ENCODE peak calls at places on chromosomes 11 and 22, in four cellular contexts. B, A, M and V are unnamed samples.

GRCh38 chr11:114183041-114183511 is 113.1 kb upstream of the NNMT start:
- DNase-seq in M (no peak), B (no peak), A (no peak), V (no peak)

GRCh38 chr22:27391092-27391770 is 410.3 kb downstream of the MN1 start:
- DNase-seq in A (no peak), B (no peak), M (no peak), V (peak)

GRCh38 chr11:75337195-75337654 is 14.2 kb downstream of the ARRB1 start:
- DNase-seq in B (peak), A (no peak), M (no peak), V (no peak)

GRCh38 chr11:3230636-3231549 is 1.3 kb downstream of the MRGPRE start:
- DNase-seq in M (no peak), B (no peak), A (no peak), V (no peak)

GRCh38 chr22:26383968-26384576 is 45.0 kb upstream of the ASPHD2 start:
- DNase-seq in B (no peak), M (no peak), A (no peak), V (no peak)

GRCh38 chr11:71212871-71213559 is 39.4 kb downstream of the SHANK2 start:
- DNase-seq in A (no peak), B (peak), M (no peak), V (no peak)

GRCh38 chr22:42282252-42282942 is 11.9 kb upstream of the TCF20 start:
- DNase-seq in M (no peak), A (peak), B (no peak), V (no peak)

GRCh38 chr11:76773921-76774361 is 9.2 kb upstream of the TSKU start:
- DNase-seq in M (no peak), A (no peak), B (no peak), V (peak)

GRCh38 chr11:75400110-75400865 is 970 bp downstream of the RPS3 start:
- DNase-seq in A (no peak), M (no peak), B (peak), V (no peak)

GRCh38 chr11:132551011-132551410 is 981.3 kb downstream of the OPCML start:
- DNase-seq in A (no peak), B (no peak), M (no peak), V (no peak)

GRCh38 chr22:31230871-31231621 is 18.9 kb downstream of the LIMK2 start:
- DNase-seq in A (no peak), B (peak), M (no peak), V (peak)

GRCh38 chr11:130439160-130439519 is 9.3 kb upstream of the ADAMTS15 start:
- DNase-seq in M (no peak), A (no peak), B (no peak), V (no peak)

GRCh38 chr11:34394771-34395300 is 37.0 kb upstream of the ABTB2 start:
- DNase-seq in M (no peak), B (no peak), A (no peak), V (peak)

GRCh38 chr11:109864161-109864661 is 229.0 kb upstream of the ZC3H12C start:
- DNase-seq in M (no peak), A (no peak), B (no peak), V (peak)

GRCh38 chr11:77548552-77549439 is 41.0 kb upstream of the AQP11 start:
- DNase-seq in M (no peak), B (no peak), A (no peak), V (no peak)

GRCh38 chr22:42726811-42727210 is 6.1 kb upstream of the A4GALT start:
- DNase-seq in M (no peak), B (no peak), A (no peak), V (no peak)

GRCh38 chr11:86812981-86813380 is 12.6 kb downstream of the PRSS23 start:
- DNase-seq in M (no peak), A (no peak), B (peak), V (no peak)

GRCh38 chr11:61728940-61729219 is 23.6 kb upstream of the MYRF start:
- DNase-seq in M (no peak), B (peak), A (no peak), V (no peak)

GRCh38 chr11:36257351-36257750 is 31.9 kb downstream of the COMMD9 start:
- DNase-seq in M (no peak), A (no peak), B (peak), V (no peak)

GRCh38 chr11:41836426-41836825 is 377.0 kb upstream of the LRRC4C start:
- DNase-seq in B (no peak), A (no peak), M (no peak), V (no peak)

GRCh38 chr11:34926101-34926830 is 9.8 kb downstream of the PDHX start:
- DNase-seq in A (no peak), M (no peak), B (peak), V (peak)

GRCh38 chr11:1428762-1429316 is 39.1 kb downstream of the BRSK2 start:
- DNase-seq in M (no peak), A (no peak), B (no peak), V (no peak)

GRCh38 chr11:1422481-1422880 is 32.7 kb downstream of the BRSK2 start:
- DNase-seq in B (no peak), A (no peak), M (no peak), V (peak)

GRCh38 chr11:1425006-1425405 is 35.3 kb downstream of the BRSK2 start:
- DNase-seq in M (no peak), B (no peak), A (no peak), V (no peak)

GRCh38 chr11:1422981-1423380 is 33.2 kb downstream of the BRSK2 start:
- DNase-seq in B (no peak), M (no peak), A (no peak), V (no peak)

GRCh38 chr11:1425439-1425838 is 35.7 kb downstream of the BRSK2 start:
- DNase-seq in A (no peak), B (no peak), M (no peak), V (no peak)
- H3K56ac ChIP-seq in A (no peak), B (no peak), M (no peak), V (no peak)

DNA sequence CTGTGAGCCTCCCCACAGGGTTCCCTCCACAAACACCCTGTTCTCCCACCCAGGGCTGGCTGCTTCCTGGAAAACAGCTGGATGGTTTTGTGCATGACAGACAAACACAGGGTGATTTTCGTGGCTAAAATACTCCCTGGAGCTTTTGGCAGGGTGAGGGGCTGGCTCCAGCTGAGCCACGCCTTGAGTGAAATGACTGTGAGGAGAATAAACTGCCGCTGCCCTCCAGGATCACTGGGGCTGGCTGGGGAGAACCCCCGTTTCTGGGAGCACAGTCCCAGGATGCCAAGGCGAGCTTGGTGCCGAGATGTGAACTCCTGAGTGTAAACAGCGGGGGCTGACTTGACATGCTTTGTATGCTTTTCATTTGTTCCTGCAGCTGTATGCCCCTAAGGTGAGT is 20.3 kb upstream of the PPP6R3 start:
- DNase-seq in B (no peak), M (no peak), A (no peak), V (no peak)
- H4K5ac ChIP-seq in B (no peak), M (no peak), A (no peak), V (no peak)

GRCh38 chr11:1402776-1403620 is 13.3 kb downstream of the BRSK2 start:
- DNase-seq in M (no peak), B (no peak), A (no peak), V (no peak)

GRCh38 chr11:1405186-1406020 is 15.7 kb downstream of the BRSK2 start:
- DNase-seq in B (no peak), M (no peak), A (no peak), V (no peak)

GRCh38 chr11:1402355-1402754 is 12.6 kb downstream of the BRSK2 start:
- DNase-seq in M (no peak), B (no peak), A (no peak), V (no peak)

GRCh38 chr11:1404461-1405185 is 14.9 kb downstream of the BRSK2 start:
- DNase-seq in B (no peak), A (no peak), M (no peak), V (no peak)

DNA sequence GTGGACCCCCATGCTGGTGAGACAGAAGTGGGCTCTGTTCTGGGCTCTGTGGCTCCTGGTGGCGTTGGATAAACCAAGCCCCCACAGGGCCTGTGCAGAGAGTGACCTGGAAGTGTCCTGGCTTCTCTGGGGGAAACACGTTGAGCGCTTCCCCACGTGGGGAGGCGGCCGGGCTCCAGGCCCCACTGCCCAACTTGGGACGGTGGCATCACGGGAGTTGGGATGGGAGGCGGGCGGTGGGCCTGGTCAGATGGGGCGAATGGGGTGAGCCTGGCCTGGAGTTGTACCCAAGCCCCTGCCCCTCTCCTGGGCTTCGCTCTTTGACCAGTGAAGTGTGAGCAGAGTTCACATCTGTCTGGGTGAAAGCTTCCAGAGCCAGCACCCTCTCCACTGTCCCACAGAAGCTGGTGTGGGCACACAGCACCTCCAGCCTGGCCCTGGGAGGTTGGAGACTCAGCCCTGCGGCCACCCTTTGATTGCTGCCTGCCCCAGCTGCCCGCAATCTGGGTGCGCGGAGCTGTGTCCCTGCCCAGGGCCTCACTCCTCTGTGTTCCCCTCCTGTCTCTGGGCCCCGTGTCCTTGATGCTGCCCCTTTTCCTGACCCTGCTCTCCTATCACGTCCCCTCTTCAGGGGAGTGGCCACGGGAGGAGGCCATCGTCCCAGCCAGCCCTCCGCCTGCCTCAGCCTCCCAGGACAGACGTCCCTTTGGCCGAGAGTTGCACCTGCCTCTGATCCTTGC is 14.2 kb downstream of the BRSK2 start:
- DNase-seq in B (no peak), A (no peak), M (no peak), V (no peak)
- H2BK5ac ChIP-seq in B (no peak), A (no peak), M (no peak), V (no peak)

DNA sequence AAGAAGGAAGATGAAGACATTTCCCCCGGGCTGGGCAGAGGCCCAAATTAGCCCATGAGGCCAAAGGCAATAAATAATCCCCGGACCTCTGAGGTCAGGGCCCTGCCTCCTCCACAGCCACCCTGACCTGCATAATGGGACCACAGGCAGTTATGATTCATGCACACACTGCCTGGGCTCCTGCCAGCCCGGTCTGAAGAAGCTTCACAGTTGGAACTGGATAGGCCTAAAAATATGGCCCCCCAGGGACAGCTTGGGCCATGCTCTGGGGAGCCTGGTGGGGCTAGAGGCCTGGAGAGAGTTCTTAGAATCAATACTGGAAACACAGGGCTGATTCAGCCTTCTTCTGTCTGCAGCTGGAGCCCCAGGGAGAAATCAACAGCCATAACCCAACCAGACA is 112.7 kb upstream of the CADM1 start:
- DNase-seq in B (peak), M (no peak), A (no peak), V (no peak)
- H3K56ac ChIP-seq in B (no peak), M (no peak), A (no peak), V (no peak)

DNA sequence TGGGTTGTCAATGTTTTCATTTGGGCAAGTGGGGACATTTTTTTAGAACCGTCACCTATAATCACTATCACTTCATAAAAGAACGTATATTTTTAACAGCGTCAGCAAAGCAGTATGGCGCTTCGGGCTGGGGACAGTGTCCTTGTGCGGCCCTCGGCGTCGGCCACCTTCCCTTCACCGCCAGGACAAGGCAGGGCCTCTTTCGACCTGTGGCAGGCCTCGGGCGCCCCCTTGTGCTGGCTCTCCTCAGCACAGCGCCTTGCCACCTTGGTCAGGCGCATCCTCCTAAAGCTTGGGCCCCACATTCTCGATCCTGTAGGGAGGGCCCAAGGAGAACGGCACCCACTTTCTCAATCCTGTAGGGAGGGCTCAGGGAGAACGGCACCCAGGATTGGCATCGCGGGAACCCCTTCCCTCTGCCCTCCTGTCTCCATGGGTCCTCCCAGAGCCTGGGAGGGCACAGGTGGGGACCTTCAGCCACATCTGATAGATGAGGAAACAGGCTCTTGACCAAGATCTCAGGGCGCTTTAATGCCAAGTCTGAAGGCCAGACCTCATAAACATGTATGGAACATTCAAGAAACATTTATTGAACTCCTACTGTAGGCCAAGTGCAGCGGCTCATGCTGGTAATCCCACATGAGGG is 11.5 kb upstream of the FADD start:
- DNase-seq in B (peak), M (peak), A (peak), V (peak)
- H4K5ac ChIP-seq in B (no peak), M (no peak), A (no peak), V (no peak)

DNA sequence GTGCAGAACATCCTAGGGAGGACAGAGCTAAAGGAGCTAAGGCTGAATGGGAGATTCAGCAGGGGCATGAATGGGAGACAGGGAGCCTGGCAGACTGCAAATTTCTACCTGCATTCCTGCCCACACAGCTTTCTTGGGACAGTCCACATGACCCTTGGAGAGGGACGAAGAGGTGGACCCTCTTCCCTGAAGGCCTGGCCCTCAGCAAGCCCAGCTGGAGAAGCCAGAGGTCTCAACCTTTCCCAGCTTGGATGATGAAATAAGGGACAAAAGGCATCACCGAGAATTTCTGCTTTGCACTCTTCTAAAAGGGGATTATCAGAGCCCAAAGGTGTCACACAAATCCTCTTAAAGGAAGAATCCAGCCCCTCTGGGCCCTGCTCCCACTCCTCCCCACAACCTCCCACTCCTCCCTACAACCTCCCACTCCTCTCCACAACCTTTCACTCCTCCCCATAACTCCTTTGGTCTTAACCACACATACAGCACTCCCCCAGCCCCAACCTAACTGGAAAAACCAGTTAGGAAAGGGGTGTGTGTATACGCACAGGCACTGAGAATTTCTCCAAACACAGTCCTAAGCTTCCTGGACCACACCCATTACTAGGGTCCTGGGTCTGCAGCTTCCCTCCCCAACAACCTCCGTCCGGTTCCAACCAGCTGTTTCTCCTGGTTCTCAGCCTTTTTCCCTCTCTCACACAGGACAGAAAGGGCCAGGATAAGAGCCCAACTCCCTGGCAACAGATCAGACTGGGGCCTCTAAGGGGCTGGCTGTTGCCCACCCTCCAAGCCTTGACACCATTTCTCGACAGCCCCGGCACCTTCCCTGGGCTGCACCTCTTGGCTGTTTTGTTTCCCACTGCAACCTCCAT is 38.5 kb downstream of the RPL27A start:
- DNase-seq in B (no peak), M (no peak), A (no peak), V (peak)
- H2BK5ac ChIP-seq in B (peak), M (peak), A (no peak), V (peak)

DNA sequence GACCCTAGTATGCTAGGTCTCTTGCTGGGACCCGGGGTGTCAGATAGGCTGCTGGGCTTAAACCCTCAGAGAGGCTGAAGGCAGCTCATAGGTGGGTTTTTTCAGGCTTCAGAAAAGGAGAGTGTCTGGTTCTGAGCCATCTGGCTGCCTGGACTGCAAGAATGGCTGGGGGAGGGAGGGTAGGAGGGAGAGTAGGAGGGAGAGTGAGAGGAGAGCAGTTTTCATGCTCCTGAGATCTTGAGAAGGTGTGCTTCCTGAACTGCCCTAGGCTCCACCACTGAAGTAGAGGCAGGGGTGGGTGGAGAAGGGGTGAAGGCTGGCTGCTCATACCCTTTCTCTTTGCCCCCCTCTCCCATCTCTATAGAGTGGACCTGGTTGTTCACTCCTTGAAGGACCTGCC is 4.6 kb downstream of the HMBS start:
- DNase-seq in B (no peak), M (no peak), A (no peak), V (no peak)
- H3K56ac ChIP-seq in B (no peak), M (no peak), A (no peak), V (peak)

GRCh38 chr11:119267645-119268044 is 49.3 kb downstream of the MCAM start:
- DNase-seq in M (no peak), B (no peak), A (no peak), V (no peak)
- H4K5ac ChIP-seq in M (no peak), B (no peak), A (no peak), V (no peak)

GRCh38 chr11:57483570-57483934 is 23.2 kb downstream of the RTN4RL2 start:
- DNase-seq in A (no peak), M (no peak), B (no peak), V (peak)

GRCh38 chr11:57481915-57482781 is 21.8 kb downstream of the RTN4RL2 start:
- DNase-seq in A (no peak), B (no peak), M (no peak), V (no peak)

GRCh38 chr11:57481315-57481714 is 21.0 kb downstream of the RTN4RL2 start:
- DNase-seq in M (no peak), B (no peak), A (no peak), V (no peak)

GRCh38 chr11:57484141-57484710 is 23.9 kb downstream of the RTN4RL2 start:
- DNase-seq in M (no peak), A (no peak), B (no peak), V (no peak)

DNA sequence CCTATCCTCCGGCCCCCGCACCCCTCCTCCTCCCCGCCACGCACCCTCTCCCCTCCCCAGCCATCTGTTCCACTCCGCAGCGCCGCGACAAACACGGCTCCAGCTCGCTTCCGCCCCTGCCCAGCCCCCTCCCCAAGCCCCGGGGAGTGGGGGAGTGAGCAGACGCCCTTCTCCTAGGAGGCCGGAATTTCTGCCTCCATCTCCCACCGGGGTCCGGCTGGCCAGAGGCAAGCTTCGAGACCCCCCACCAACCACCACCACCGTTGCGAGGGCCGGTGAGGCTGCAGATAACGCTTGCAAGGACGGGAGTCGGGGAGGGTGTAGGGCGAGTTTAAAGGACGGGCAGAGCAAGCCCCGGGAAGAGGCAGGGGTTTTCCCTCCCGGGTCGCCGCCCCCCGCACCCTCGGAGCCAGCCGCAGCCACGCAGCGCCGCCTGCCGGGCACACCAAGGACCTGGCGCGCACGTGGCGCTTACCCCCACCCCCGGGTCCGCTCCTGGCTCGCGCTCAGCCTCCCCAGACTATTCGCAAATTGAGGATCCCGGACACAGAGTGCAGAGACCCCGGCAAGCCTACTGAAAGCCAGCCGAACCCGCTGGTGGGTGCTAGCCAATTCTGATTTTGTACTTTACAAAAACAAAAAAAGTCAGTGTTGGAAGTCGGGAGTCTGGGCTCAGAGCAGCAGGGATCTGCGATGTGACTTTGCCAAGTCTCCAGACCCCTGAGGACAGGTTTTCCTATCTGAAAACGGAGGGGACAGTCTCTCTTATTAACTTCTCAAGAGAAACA is 22.6 kb downstream of the RTN4RL2 start:
- DNase-seq in M (no peak), B (peak), A (peak), V (peak)
- H2BK5ac ChIP-seq in M (peak), B (no peak), A (no peak), V (no peak)

GRCh38 chr22:36768141-36768540 is 7.8 kb downstream of the IFT27 start:
- DNase-seq in A (peak), B (no peak), M (no peak), V (no peak)
- H3K56ac ChIP-seq in A (no peak), B (no peak), M (no peak), V (no peak)